ENCODE peak calls at places on chromosomes 5 and 9, in nine cellular contexts. One of them, this sample, is unnamed.

GRCh38 chr5:68274847-68275700 is 59.5 kb downstream of the PIK3R1 start:
- DNase-seq in CD4-positive, CD25-positive, alpha-beta regulatory T cell: peak
- DNase-seq in SJSA1: no peak
- DNase-seq in sigmoid colon: no peak
- DNase-seq in neuronal stem cell: no peak
- DNase-seq in PC-3: no peak
- DNase-seq in fibroblast of lung: no peak
- DNase-seq in adrenal gland: no peak
- DNase-seq in psoas muscle: no peak
- DNase-seq in this sample: no peak

GRCh38 chr5:127097288-127097687 is 24.0 kb upstream of the C5orf63 start:
- DNase-seq in CD4-positive, CD25-positive, alpha-beta regulatory T cell: no peak
- DNase-seq in SJSA1: no peak
- DNase-seq in sigmoid colon: no peak
- DNase-seq in neuronal stem cell: no peak
- DNase-seq in PC-3: no peak
- DNase-seq in fibroblast of lung: no peak
- DNase-seq in adrenal gland: no peak
- DNase-seq in psoas muscle: no peak
- DNase-seq in this sample: no peak

GRCh38 chr9:69134412-69134811 is 39.7 kb upstream of the TJP2 start:
- DNase-seq in CD4-positive, CD25-positive, alpha-beta regulatory T cell: no peak
- DNase-seq in SJSA1: peak
- DNase-seq in sigmoid colon: no peak
- DNase-seq in neuronal stem cell: no peak
- DNase-seq in PC-3: no peak
- DNase-seq in fibroblast of lung: no peak
- DNase-seq in adrenal gland: no peak
- DNase-seq in psoas muscle: no peak
- DNase-seq in this sample: no peak

GRCh38 chr9:88387733-88388202 is 476 bp upstream of the SPIN1 start:
- DNase-seq in CD4-positive, CD25-positive, alpha-beta regulatory T cell: peak
- DNase-seq in SJSA1: peak
- DNase-seq in sigmoid colon: peak
- DNase-seq in neuronal stem cell: no peak
- DNase-seq in PC-3: peak
- DNase-seq in fibroblast of lung: peak
- DNase-seq in adrenal gland: peak
- DNase-seq in psoas muscle: peak
- DNase-seq in this sample: peak

GRCh38 chr5:36305571-36306326 is 4.0 kb upstream of the RANBP3L start:
- DNase-seq in CD4-positive, CD25-positive, alpha-beta regulatory T cell: peak
- DNase-seq in SJSA1: no peak
- DNase-seq in sigmoid colon: peak
- DNase-seq in neuronal stem cell: no peak
- DNase-seq in PC-3: peak
- DNase-seq in fibroblast of lung: peak
- DNase-seq in adrenal gland: peak
- DNase-seq in psoas muscle: peak
- DNase-seq in this sample: peak

GRCh38 chr9:137760426-137760825 is 117.2 kb upstream of the CACNA1B start:
- DNase-seq in CD4-positive, CD25-positive, alpha-beta regulatory T cell: no peak
- DNase-seq in SJSA1: no peak
- DNase-seq in sigmoid colon: peak
- DNase-seq in neuronal stem cell: no peak
- DNase-seq in PC-3: no peak
- DNase-seq in fibroblast of lung: peak
- DNase-seq in adrenal gland: peak
- DNase-seq in psoas muscle: peak
- DNase-seq in this sample: no peak

GRCh38 chr9:36218411-36218901 is 27.7 kb downstream of the CLTA start:
- DNase-seq in CD4-positive, CD25-positive, alpha-beta regulatory T cell: peak
- DNase-seq in SJSA1: no peak
- DNase-seq in sigmoid colon: no peak
- DNase-seq in neuronal stem cell: no peak
- DNase-seq in PC-3: no peak
- DNase-seq in fibroblast of lung: no peak
- DNase-seq in adrenal gland: no peak
- DNase-seq in psoas muscle: no peak
- DNase-seq in this sample: no peak

GRCh38 chr5:79081779-79082178 is 12.2 kb downstream of the BHMT2 start:
- DNase-seq in CD4-positive, CD25-positive, alpha-beta regulatory T cell: no peak
- DNase-seq in SJSA1: no peak
- DNase-seq in sigmoid colon: no peak
- DNase-seq in neuronal stem cell: no peak
- DNase-seq in PC-3: peak
- DNase-seq in fibroblast of lung: no peak
- DNase-seq in adrenal gland: no peak
- DNase-seq in psoas muscle: no peak
- DNase-seq in this sample: no peak

GRCh38 chr5:10288600-10289213 is 19.0 kb downstream of the CMBL start:
- DNase-seq in CD4-positive, CD25-positive, alpha-beta regulatory T cell: peak
- DNase-seq in SJSA1: no peak
- DNase-seq in sigmoid colon: no peak
- DNase-seq in neuronal stem cell: no peak
- DNase-seq in PC-3: peak
- DNase-seq in fibroblast of lung: no peak
- DNase-seq in adrenal gland: peak
- DNase-seq in psoas muscle: peak
- DNase-seq in this sample: peak

GRCh38 chr9:126376903-126377342 is 50.3 kb downstream of the MVB12B start:
- DNase-seq in CD4-positive, CD25-positive, alpha-beta regulatory T cell: no peak
- DNase-seq in SJSA1: peak
- DNase-seq in sigmoid colon: no peak
- DNase-seq in neuronal stem cell: peak
- DNase-seq in PC-3: no peak
- DNase-seq in fibroblast of lung: no peak
- DNase-seq in adrenal gland: no peak
- DNase-seq in psoas muscle: no peak
- DNase-seq in this sample: no peak

GRCh38 chr5:168578506-168579205 is 512 bp downstream of the PANK3 start:
- DNase-seq in CD4-positive, CD25-positive, alpha-beta regulatory T cell: no peak
- DNase-seq in SJSA1: peak
- DNase-seq in sigmoid colon: peak
- DNase-seq in neuronal stem cell: no peak
- DNase-seq in PC-3: no peak
- DNase-seq in fibroblast of lung: peak
- DNase-seq in adrenal gland: peak
- DNase-seq in psoas muscle: no peak
- DNase-seq in this sample: no peak

GRCh38 chr5:179468696-179469095 is 81.7 kb upstream of the RUFY1 start:
- DNase-seq in CD4-positive, CD25-positive, alpha-beta regulatory T cell: no peak
- DNase-seq in SJSA1: no peak
- DNase-seq in sigmoid colon: no peak
- DNase-seq in neuronal stem cell: no peak
- DNase-seq in PC-3: no peak
- DNase-seq in fibroblast of lung: no peak
- DNase-seq in adrenal gland: no peak
- DNase-seq in psoas muscle: no peak
- DNase-seq in this sample: no peak

GRCh38 chr9:75889977-75890540 is 414 bp upstream of the PCSK5 start:
- DNase-seq in CD4-positive, CD25-positive, alpha-beta regulatory T cell: no peak
- DNase-seq in SJSA1: peak
- DNase-seq in sigmoid colon: peak
- DNase-seq in neuronal stem cell: no peak
- DNase-seq in PC-3: peak
- DNase-seq in fibroblast of lung: peak
- DNase-seq in adrenal gland: peak
- DNase-seq in psoas muscle: peak
- DNase-seq in this sample: no peak

GRCh38 chr5:122259995-122260394 is 52.0 kb upstream of the SNCAIP start:
- DNase-seq in CD4-positive, CD25-positive, alpha-beta regulatory T cell: no peak
- DNase-seq in SJSA1: peak
- DNase-seq in sigmoid colon: peak
- DNase-seq in neuronal stem cell: no peak
- DNase-seq in PC-3: peak
- DNase-seq in fibroblast of lung: peak
- DNase-seq in adrenal gland: peak
- DNase-seq in psoas muscle: no peak
- DNase-seq in this sample: peak

GRCh38 chr9:134525841-134526797 is 115.5 kb upstream of the COL5A1 start:
- DNase-seq in CD4-positive, CD25-positive, alpha-beta regulatory T cell: no peak
- DNase-seq in SJSA1: peak
- DNase-seq in sigmoid colon: no peak
- DNase-seq in neuronal stem cell: no peak
- DNase-seq in PC-3: no peak
- DNase-seq in fibroblast of lung: peak
- DNase-seq in adrenal gland: no peak
- DNase-seq in psoas muscle: peak
- DNase-seq in this sample: no peak

GRCh38 chr5:137822158-137822764 is 45.4 kb upstream of the MYOT start:
- DNase-seq in CD4-positive, CD25-positive, alpha-beta regulatory T cell: no peak
- DNase-seq in SJSA1: no peak
- DNase-seq in sigmoid colon: no peak
- DNase-seq in neuronal stem cell: peak
- DNase-seq in PC-3: peak
- DNase-seq in fibroblast of lung: peak
- DNase-seq in adrenal gland: peak
- DNase-seq in psoas muscle: peak
- DNase-seq in this sample: peak

GRCh38 chr5:132377738-132378137 is 8.2 kb downstream of the SLC22A5 start:
- DNase-seq in CD4-positive, CD25-positive, alpha-beta regulatory T cell: no peak
- DNase-seq in SJSA1: peak
- DNase-seq in sigmoid colon: no peak
- DNase-seq in neuronal stem cell: no peak
- DNase-seq in PC-3: no peak
- DNase-seq in fibroblast of lung: no peak
- DNase-seq in adrenal gland: no peak
- DNase-seq in psoas muscle: no peak
- DNase-seq in this sample: no peak

GRCh38 chr5:132380047-132380446 is 10.5 kb downstream of the SLC22A5 start:
- DNase-seq in CD4-positive, CD25-positive, alpha-beta regulatory T cell: no peak
- DNase-seq in SJSA1: peak
- DNase-seq in sigmoid colon: no peak
- DNase-seq in neuronal stem cell: no peak
- DNase-seq in PC-3: no peak
- DNase-seq in fibroblast of lung: no peak
- DNase-seq in adrenal gland: no peak
- DNase-seq in psoas muscle: no peak
- DNase-seq in this sample: no peak

GRCh38 chr5:132378580-132378979 is 9.1 kb downstream of the SLC22A5 start:
- DNase-seq in CD4-positive, CD25-positive, alpha-beta regulatory T cell: no peak
- DNase-seq in SJSA1: peak
- DNase-seq in sigmoid colon: no peak
- DNase-seq in neuronal stem cell: no peak
- DNase-seq in PC-3: peak
- DNase-seq in fibroblast of lung: no peak
- DNase-seq in adrenal gland: no peak
- DNase-seq in psoas muscle: no peak
- DNase-seq in this sample: peak

GRCh38 chr5:132375957-132376356 is 6.4 kb downstream of the SLC22A5 start:
- DNase-seq in CD4-positive, CD25-positive, alpha-beta regulatory T cell: no peak
- DNase-seq in SJSA1: no peak
- DNase-seq in sigmoid colon: no peak
- DNase-seq in neuronal stem cell: no peak
- DNase-seq in PC-3: no peak
- DNase-seq in fibroblast of lung: no peak
- DNase-seq in adrenal gland: no peak
- DNase-seq in psoas muscle: no peak
- DNase-seq in this sample: no peak

DNA sequence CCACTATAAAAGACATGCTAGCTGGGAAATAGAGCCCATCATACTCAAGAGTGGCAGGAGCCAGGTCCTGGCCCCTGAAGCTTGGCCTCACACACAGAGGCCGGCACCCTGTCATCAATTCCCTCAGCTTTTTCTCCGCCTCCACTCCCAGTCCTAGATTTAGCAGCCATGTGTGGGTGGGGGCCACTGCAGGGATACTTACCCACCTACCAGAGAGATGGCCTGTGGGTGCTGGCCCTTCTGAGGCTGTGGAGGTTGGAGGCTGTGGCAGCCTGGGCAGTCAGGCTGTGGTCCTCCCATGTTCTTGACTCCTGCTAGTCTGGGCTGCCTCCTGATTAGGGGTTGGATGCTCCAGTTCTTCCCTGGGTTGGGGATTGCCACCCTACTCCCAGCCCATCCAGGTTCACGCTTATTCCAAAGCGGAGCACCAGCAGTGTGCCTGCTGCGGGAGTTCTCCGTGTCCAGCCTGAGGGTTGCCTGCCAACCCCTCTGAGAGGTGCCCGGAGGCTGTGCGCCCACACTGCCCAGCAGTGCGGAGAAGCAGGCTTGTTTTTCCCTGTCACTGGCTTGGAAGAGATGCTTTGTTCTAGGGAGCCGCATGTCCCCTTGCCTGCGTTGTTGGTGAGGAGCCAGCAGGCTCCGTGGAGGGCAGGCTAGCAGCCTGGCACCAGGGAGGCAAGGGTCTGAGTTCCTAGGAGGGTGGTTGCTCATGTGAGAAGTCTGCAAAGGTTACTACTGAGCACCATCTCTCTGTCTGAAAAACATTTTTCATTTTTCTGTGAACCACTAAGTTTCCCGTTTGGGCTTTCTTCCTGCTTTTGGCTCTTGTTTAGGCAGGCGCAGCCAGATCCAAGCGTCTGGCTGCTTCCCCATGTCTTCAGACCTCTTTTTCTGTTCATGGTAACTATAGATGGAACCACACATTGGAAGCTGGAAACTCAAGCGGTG is 7.5 kb downstream of the SLC22A5 start:
- DNase-seq in CD4-positive, CD25-positive, alpha-beta regulatory T cell: no peak
- DNase-seq in SJSA1: peak
- DNase-seq in sigmoid colon: no peak
- DNase-seq in neuronal stem cell: no peak
- DNase-seq in PC-3: no peak
- DNase-seq in fibroblast of lung: no peak
- DNase-seq in adrenal gland: no peak
- DNase-seq in psoas muscle: no peak
- DNase-seq in this sample: no peak
- H3K27ac ChIP-seq in CD4-positive, CD25-positive, alpha-beta regulatory T cell: no peak
- H3K27ac ChIP-seq in SJSA1: no peak
- H3K27ac ChIP-seq in sigmoid colon: peak
- H3K27ac ChIP-seq in neuronal stem cell: no peak
- H3K27ac ChIP-seq in PC-3: peak
- H3K27ac ChIP-seq in fibroblast of lung: no peak
- H3K27ac ChIP-seq in adrenal gland: no peak
- H3K27ac ChIP-seq in psoas muscle: peak
- H3K27ac ChIP-seq in this sample: no peak

GRCh38 chr9:70901013-70901412 is 220.4 kb downstream of the TRPM3 start:
- DNase-seq in CD4-positive, CD25-positive, alpha-beta regulatory T cell: no peak
- DNase-seq in SJSA1: no peak
- DNase-seq in sigmoid colon: no peak
- DNase-seq in neuronal stem cell: no peak
- DNase-seq in PC-3: no peak
- DNase-seq in fibroblast of lung: no peak
- DNase-seq in adrenal gland: no peak
- DNase-seq in psoas muscle: no peak
- DNase-seq in this sample: no peak
- H3K27ac ChIP-seq in CD4-positive, CD25-positive, alpha-beta regulatory T cell: no peak
- H3K27ac ChIP-seq in SJSA1: no peak
- H3K27ac ChIP-seq in sigmoid colon: no peak
- H3K27ac ChIP-seq in neuronal stem cell: no peak
- H3K27ac ChIP-seq in PC-3: no peak
- H3K27ac ChIP-seq in fibroblast of lung: no peak
- H3K27ac ChIP-seq in adrenal gland: no peak
- H3K27ac ChIP-seq in psoas muscle: no peak
- H3K27ac ChIP-seq in this sample: no peak

GRCh38 chr9:93560991-93561390 is 15.4 kb upstream of the PHF2 start:
- DNase-seq in CD4-positive, CD25-positive, alpha-beta regulatory T cell: no peak
- DNase-seq in SJSA1: no peak
- DNase-seq in sigmoid colon: no peak
- DNase-seq in neuronal stem cell: no peak
- DNase-seq in PC-3: no peak
- DNase-seq in fibroblast of lung: no peak
- DNase-seq in adrenal gland: no peak
- DNase-seq in psoas muscle: no peak
- DNase-seq in this sample: no peak
- H3K27ac ChIP-seq in CD4-positive, CD25-positive, alpha-beta regulatory T cell: no peak
- H3K27ac ChIP-seq in SJSA1: no peak
- H3K27ac ChIP-seq in sigmoid colon: no peak
- H3K27ac ChIP-seq in neuronal stem cell: no peak
- H3K27ac ChIP-seq in PC-3: no peak
- H3K27ac ChIP-seq in fibroblast of lung: no peak
- H3K27ac ChIP-seq in adrenal gland: no peak
- H3K27ac ChIP-seq in psoas muscle: no peak
- H3K27ac ChIP-seq in this sample: no peak

GRCh38 chr5:162174358-162174757 is 106.8 kb downstream of the GABRG2 start:
- DNase-seq in CD4-positive, CD25-positive, alpha-beta regulatory T cell: no peak
- DNase-seq in SJSA1: no peak
- DNase-seq in sigmoid colon: no peak
- DNase-seq in neuronal stem cell: no peak
- DNase-seq in PC-3: no peak
- DNase-seq in fibroblast of lung: no peak
- DNase-seq in adrenal gland: no peak
- DNase-seq in psoas muscle: no peak
- DNase-seq in this sample: no peak
- H3K27ac ChIP-seq in CD4-positive, CD25-positive, alpha-beta regulatory T cell: no peak
- H3K27ac ChIP-seq in SJSA1: no peak
- H3K27ac ChIP-seq in sigmoid colon: no peak
- H3K27ac ChIP-seq in neuronal stem cell: no peak
- H3K27ac ChIP-seq in PC-3: no peak
- H3K27ac ChIP-seq in fibroblast of lung: no peak
- H3K27ac ChIP-seq in adrenal gland: no peak
- H3K27ac ChIP-seq in psoas muscle: no peak
- H3K27ac ChIP-seq in this sample: no peak

This sample was measured in RWPE1.